ENCODE peak calls at places on chromosomes 1 and 21, in ten cellular contexts. One of them, this sample, is unnamed.

GRCh38 chr1:17682403-17682802 is 72.7 kb upstream of the ACTL8 start:
- DNase-seq in stomach: no peak
- DNase-seq in thyroid gland: peak; percentile 79
- DNase-seq in right cardiac atrium: no peak
- DNase-seq in heart right ventricle: no peak
- DNase-seq in PC-9: no peak
- DNase-seq in psoas muscle: no peak
- DNase-seq in cardiac muscle cell: no peak
- DNase-seq in H1: no peak
- DNase-seq in sigmoid colon: no peak
- DNase-seq in this sample: no peak

GRCh38 chr1:28718601-28719331 is 18.0 kb upstream of the YTHDF2 start:
- DNase-seq in stomach: no peak
- DNase-seq in thyroid gland: peak; percentile 7
- DNase-seq in right cardiac atrium: no peak
- DNase-seq in heart right ventricle: no peak
- DNase-seq in PC-9: no peak
- DNase-seq in psoas muscle: no peak
- DNase-seq in cardiac muscle cell: no peak
- DNase-seq in H1: no peak
- DNase-seq in sigmoid colon: no peak
- DNase-seq in this sample: no peak

GRCh38 chr1:176896216-176896615 is 268.3 kb downstream of the ASTN1 start:
- DNase-seq in stomach: no peak
- DNase-seq in thyroid gland: no peak
- DNase-seq in right cardiac atrium: no peak
- DNase-seq in heart right ventricle: no peak
- DNase-seq in PC-9: no peak
- DNase-seq in psoas muscle: no peak
- DNase-seq in cardiac muscle cell: no peak
- DNase-seq in H1: no peak
- DNase-seq in sigmoid colon: no peak
- DNase-seq in this sample: no peak

GRCh38 chr1:6148497-6149241 is 31.5 kb downstream of the CHD5 start:
- DNase-seq in stomach: peak; percentile 57
- DNase-seq in thyroid gland: peak; percentile 10
- DNase-seq in right cardiac atrium: peak; percentile 72
- DNase-seq in heart right ventricle: peak; percentile 48
- DNase-seq in PC-9: no peak
- DNase-seq in psoas muscle: no peak
- DNase-seq in cardiac muscle cell: peak; percentile 85
- DNase-seq in H1: peak; percentile 66
- DNase-seq in sigmoid colon: no peak
- DNase-seq in this sample: peak; percentile 79

GRCh38 chr1:199113265-199113869 is 474.5 kb downstream of the PTPRC start:
- DNase-seq in stomach: peak; percentile 34
- DNase-seq in thyroid gland: peak; percentile 8
- DNase-seq in right cardiac atrium: peak; percentile 65
- DNase-seq in heart right ventricle: peak; percentile 33
- DNase-seq in PC-9: no peak
- DNase-seq in psoas muscle: no peak
- DNase-seq in cardiac muscle cell: peak; percentile 50
- DNase-seq in H1: peak; percentile 38
- DNase-seq in sigmoid colon: no peak
- DNase-seq in this sample: peak; percentile 72

GRCh38 chr1:1780598-1781525 is 2.6 kb upstream of the NADK start:
- DNase-seq in stomach: no peak
- DNase-seq in thyroid gland: no peak
- DNase-seq in right cardiac atrium: no peak
- DNase-seq in heart right ventricle: no peak
- DNase-seq in PC-9: peak; percentile 21
- DNase-seq in psoas muscle: peak; percentile 44
- DNase-seq in cardiac muscle cell: no peak
- DNase-seq in H1: no peak
- DNase-seq in sigmoid colon: no peak
- DNase-seq in this sample: no peak

GRCh38 chr1:183776731-183777130 is 28.2 kb upstream of the RGL1 start:
- DNase-seq in stomach: no peak
- DNase-seq in thyroid gland: no peak
- DNase-seq in right cardiac atrium: no peak
- DNase-seq in heart right ventricle: no peak
- DNase-seq in PC-9: no peak
- DNase-seq in psoas muscle: no peak
- DNase-seq in cardiac muscle cell: no peak
- DNase-seq in H1: no peak
- DNase-seq in sigmoid colon: no peak
- DNase-seq in this sample: no peak

GRCh38 chr1:8097077-8097799 is 71.1 kb upstream of the ERRFI1 start:
- DNase-seq in stomach: no peak
- DNase-seq in thyroid gland: no peak
- DNase-seq in right cardiac atrium: no peak
- DNase-seq in heart right ventricle: no peak
- DNase-seq in PC-9: peak; percentile 98
- DNase-seq in psoas muscle: no peak
- DNase-seq in cardiac muscle cell: no peak
- DNase-seq in H1: no peak
- DNase-seq in sigmoid colon: no peak
- DNase-seq in this sample: no peak

GRCh38 chr1:212696721-212697331 is 2.8 kb downstream of the BATF3 start:
- DNase-seq in stomach: no peak
- DNase-seq in thyroid gland: no peak
- DNase-seq in right cardiac atrium: no peak
- DNase-seq in heart right ventricle: no peak
- DNase-seq in PC-9: no peak
- DNase-seq in psoas muscle: no peak
- DNase-seq in cardiac muscle cell: no peak
- DNase-seq in H1: no peak
- DNase-seq in sigmoid colon: no peak
- DNase-seq in this sample: no peak

GRCh38 chr1:211536606-211537005 is 42.4 kb downstream of the SLC30A1 start:
- DNase-seq in stomach: no peak
- DNase-seq in thyroid gland: no peak
- DNase-seq in right cardiac atrium: no peak
- DNase-seq in heart right ventricle: no peak
- DNase-seq in PC-9: no peak
- DNase-seq in psoas muscle: no peak
- DNase-seq in cardiac muscle cell: no peak
- DNase-seq in H1: no peak
- DNase-seq in sigmoid colon: no peak
- DNase-seq in this sample: no peak

GRCh38 chr1:20785907-20786309 is 1.2 kb downstream of the HP1BP3 start:
- DNase-seq in stomach: no peak
- DNase-seq in thyroid gland: peak; percentile 20
- DNase-seq in right cardiac atrium: no peak
- DNase-seq in heart right ventricle: no peak
- DNase-seq in PC-9: no peak
- DNase-seq in psoas muscle: no peak
- DNase-seq in cardiac muscle cell: no peak
- DNase-seq in H1: no peak
- DNase-seq in sigmoid colon: no peak
- DNase-seq in this sample: no peak

GRCh38 chr21:24716306-24716918 is 890.9 kb downstream of the MRPL39 start:
- DNase-seq in stomach: no peak
- DNase-seq in thyroid gland: peak; percentile 70
- DNase-seq in right cardiac atrium: no peak
- DNase-seq in heart right ventricle: no peak
- DNase-seq in PC-9: no peak
- DNase-seq in psoas muscle: no peak
- DNase-seq in cardiac muscle cell: no peak
- DNase-seq in H1: no peak
- DNase-seq in sigmoid colon: no peak
- DNase-seq in this sample: no peak

GRCh38 chr1:37553598-37553926 is 531 bp downstream of the SNIP1 start:
- DNase-seq in stomach: no peak
- DNase-seq in thyroid gland: no peak
- DNase-seq in right cardiac atrium: no peak
- DNase-seq in heart right ventricle: no peak
- DNase-seq in PC-9: no peak
- DNase-seq in psoas muscle: no peak
- DNase-seq in cardiac muscle cell: no peak
- DNase-seq in H1: no peak
- DNase-seq in sigmoid colon: no peak
- DNase-seq in this sample: no peak

GRCh38 chr1:43048601-43049011 is 89.9 kb upstream of the SLC2A1 start:
- DNase-seq in stomach: no peak
- DNase-seq in thyroid gland: no peak
- DNase-seq in right cardiac atrium: no peak
- DNase-seq in heart right ventricle: no peak
- DNase-seq in PC-9: no peak
- DNase-seq in psoas muscle: no peak
- DNase-seq in cardiac muscle cell: no peak
- DNase-seq in H1: no peak
- DNase-seq in sigmoid colon: no peak
- DNase-seq in this sample: no peak

GRCh38 chr1:57485643-57486042 is 61.8 kb upstream of the DAB1 start:
- DNase-seq in stomach: no peak
- DNase-seq in thyroid gland: no peak
- DNase-seq in right cardiac atrium: no peak
- DNase-seq in heart right ventricle: no peak
- DNase-seq in PC-9: no peak
- DNase-seq in psoas muscle: no peak
- DNase-seq in cardiac muscle cell: no peak
- DNase-seq in H1: no peak
- DNase-seq in sigmoid colon: no peak
- DNase-seq in this sample: no peak

GRCh38 chr1:168085401-168085872 is 51.3 kb downstream of the GPR161 start:
- DNase-seq in stomach: no peak
- DNase-seq in thyroid gland: peak; percentile 13
- DNase-seq in right cardiac atrium: peak; percentile 94
- DNase-seq in heart right ventricle: peak; percentile 73
- DNase-seq in PC-9: no peak
- DNase-seq in psoas muscle: peak; percentile 74
- DNase-seq in cardiac muscle cell: no peak
- DNase-seq in H1: no peak
- DNase-seq in sigmoid colon: peak; percentile 79
- DNase-seq in this sample: no peak
- H3K27ac ChIP-seq in stomach: peak overlapping the region; percentile 64
- H3K27ac ChIP-seq in thyroid gland: no peak overlapping the region
- H3K27ac ChIP-seq in right cardiac atrium: peak overlapping the region; percentile 74
- H3K27ac ChIP-seq in heart right ventricle: peak overlapping the region; percentile 53
- H3K27ac ChIP-seq in PC-9: no peak overlapping the region
- H3K27ac ChIP-seq in psoas muscle: no peak overlapping the region
- H3K27ac ChIP-seq in cardiac muscle cell: no peak overlapping the region
- H3K27ac ChIP-seq in H1: no peak overlapping the region
- H3K27ac ChIP-seq in sigmoid colon: peak overlapping the region; percentile 69
- H3K27ac ChIP-seq in this sample: peak overlapping the region; percentile 38

GRCh38 chr1:24912359-24913273 is 17.5 kb downstream of the RUNX3 start:
- DNase-seq in stomach: no peak
- DNase-seq in thyroid gland: no peak
- DNase-seq in right cardiac atrium: no peak
- DNase-seq in heart right ventricle: no peak
- DNase-seq in PC-9: no peak
- DNase-seq in psoas muscle: peak; percentile 28
- DNase-seq in cardiac muscle cell: no peak
- DNase-seq in H1: no peak
- DNase-seq in sigmoid colon: no peak
- DNase-seq in this sample: no peak

GRCh38 chr1:24913616-24914225 is 16.4 kb downstream of the RUNX3 start:
- DNase-seq in stomach: no peak
- DNase-seq in thyroid gland: no peak
- DNase-seq in right cardiac atrium: no peak
- DNase-seq in heart right ventricle: no peak
- DNase-seq in PC-9: no peak
- DNase-seq in psoas muscle: peak; percentile 37
- DNase-seq in cardiac muscle cell: no peak
- DNase-seq in H1: no peak
- DNase-seq in sigmoid colon: no peak
- DNase-seq in this sample: no peak

GRCh38 chr1:24911651-24912144 is 18.4 kb downstream of the RUNX3 start:
- DNase-seq in stomach: no peak
- DNase-seq in thyroid gland: no peak
- DNase-seq in right cardiac atrium: no peak
- DNase-seq in heart right ventricle: no peak
- DNase-seq in PC-9: no peak
- DNase-seq in psoas muscle: peak; percentile 21
- DNase-seq in cardiac muscle cell: no peak
- DNase-seq in H1: no peak
- DNase-seq in sigmoid colon: no peak
- DNase-seq in this sample: no peak

GRCh38 chr1:24914226-24915069 is 15.6 kb downstream of the RUNX3 start:
- DNase-seq in stomach: no peak
- DNase-seq in thyroid gland: no peak
- DNase-seq in right cardiac atrium: peak; percentile 78
- DNase-seq in heart right ventricle: no peak
- DNase-seq in PC-9: no peak
- DNase-seq in psoas muscle: peak; percentile 52
- DNase-seq in cardiac muscle cell: no peak
- DNase-seq in H1: no peak
- DNase-seq in sigmoid colon: no peak
- DNase-seq in this sample: no peak

DNA sequence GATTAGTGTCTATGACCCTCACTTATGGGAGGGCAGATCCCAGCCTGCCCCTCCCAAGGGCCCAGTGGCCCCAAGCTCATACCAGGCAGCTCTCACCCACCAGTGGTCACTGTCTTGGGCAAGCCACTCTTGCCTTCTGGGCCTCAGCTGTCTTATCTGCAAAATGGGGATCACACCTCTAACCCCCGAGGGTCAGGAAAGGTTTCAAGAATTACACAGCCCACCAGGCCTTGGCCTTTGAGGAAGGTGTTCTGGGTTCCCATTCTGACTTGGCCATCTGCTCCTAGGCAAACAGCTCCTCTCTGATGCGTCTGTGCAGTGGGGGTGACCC is 16.8 kb downstream of the RUNX3 start:
- DNase-seq in stomach: no peak
- DNase-seq in thyroid gland: no peak
- DNase-seq in right cardiac atrium: no peak
- DNase-seq in heart right ventricle: no peak
- DNase-seq in PC-9: no peak
- DNase-seq in psoas muscle: peak; percentile 39
- DNase-seq in cardiac muscle cell: no peak
- DNase-seq in H1: no peak
- DNase-seq in sigmoid colon: no peak
- DNase-seq in this sample: no peak
- H3K4me1 ChIP-seq in stomach: no peaks in the 10 kb centered on the region
- H3K4me1 ChIP-seq in thyroid gland: no peaks in the 10 kb centered on the region
- H3K4me1 ChIP-seq in right cardiac atrium: no peaks in the 10 kb centered on the region
- H3K4me1 ChIP-seq in heart right ventricle: peaks cover 8% of the 10 kb centered on the region
- H3K4me1 ChIP-seq in PC-9: no peaks in the 10 kb centered on the region
- H3K4me1 ChIP-seq in psoas muscle: no peaks in the 10 kb centered on the region
- H3K4me1 ChIP-seq in cardiac muscle cell: peaks cover 6% of the 10 kb centered on the region
- H3K4me1 ChIP-seq in H1: peaks cover 4% of the 10 kb centered on the region
- H3K4me1 ChIP-seq in sigmoid colon: peaks cover 10% of the 10 kb centered on the region
- H3K4me1 ChIP-seq in this sample: peaks cover 5% of the 10 kb centered on the region

GRCh38 chr1:201113451-201114244 is 1.4 kb upstream of the CACNA1S start:
- DNase-seq in stomach: no peak
- DNase-seq in thyroid gland: no peak
- DNase-seq in right cardiac atrium: no peak
- DNase-seq in heart right ventricle: no peak
- DNase-seq in PC-9: no peak
- DNase-seq in psoas muscle: no peak
- DNase-seq in cardiac muscle cell: no peak
- DNase-seq in H1: no peak
- DNase-seq in sigmoid colon: no peak
- DNase-seq in this sample: no peak
- H3K27ac ChIP-seq in stomach: peak overlapping the region; percentile 56
- H3K27ac ChIP-seq in thyroid gland: no peak overlapping the region
- H3K27ac ChIP-seq in right cardiac atrium: no peak overlapping the region
- H3K27ac ChIP-seq in heart right ventricle: no peak overlapping the region
- H3K27ac ChIP-seq in PC-9: no peak overlapping the region
- H3K27ac ChIP-seq in psoas muscle: peak overlapping the region; percentile 95
- H3K27ac ChIP-seq in cardiac muscle cell: no peak overlapping the region
- H3K27ac ChIP-seq in H1: no peak overlapping the region
- H3K27ac ChIP-seq in sigmoid colon: peak overlapping the region; percentile 59
- H3K27ac ChIP-seq in this sample: no peak overlapping the region

GRCh38 chr1:26288311-26288941 is 8.5 kb downstream of the SH3BGRL3 start:
- DNase-seq in stomach: no peak
- DNase-seq in thyroid gland: no peak
- DNase-seq in right cardiac atrium: peak; percentile 42
- DNase-seq in heart right ventricle: no peak
- DNase-seq in PC-9: no peak
- DNase-seq in psoas muscle: peak; percentile 53
- DNase-seq in cardiac muscle cell: no peak
- DNase-seq in H1: no peak
- DNase-seq in sigmoid colon: no peak
- DNase-seq in this sample: no peak
- H3K4me1 ChIP-seq in stomach: peaks cover 54% of the 10 kb centered on the region
- H3K4me1 ChIP-seq in thyroid gland: peaks cover 41% of the 10 kb centered on the region
- H3K4me1 ChIP-seq in right cardiac atrium: peaks cover 6% of the 10 kb centered on the region
- H3K4me1 ChIP-seq in heart right ventricle: peaks cover 67% of the 10 kb centered on the region
- H3K4me1 ChIP-seq in PC-9: peaks cover 6% of the 10 kb centered on the region
- H3K4me1 ChIP-seq in psoas muscle: peaks cover 31% of the 10 kb centered on the region
- H3K4me1 ChIP-seq in cardiac muscle cell: no peaks in the 10 kb centered on the region
- H3K4me1 ChIP-seq in H1: peaks cover 20% of the 10 kb centered on the region
- H3K4me1 ChIP-seq in sigmoid colon: peaks cover 16% of the 10 kb centered on the region
- H3K4me1 ChIP-seq in this sample: peaks cover 73% of the 10 kb centered on the region

This sample was measured in upper lobe of right lung.